ENCODE peak calls at places on chromosomes 13 and 19, in seven cellular contexts. S is cardiac fibroblast, R is mucosa of descending colon, U is PC-3, E is psoas muscle, M is NB4, L is DND-41. J is an unnamed sample.
A peak's percentile ranks its signal among the peaks of the same experiment; 100 is the strongest.

GRCh38 chr13:96089749-96090239 is at the start of gene HS6ST3:
- DNase-seq in U (peak; percentile 16), M (peak; percentile 4), S (peak; percentile 7), L (no peak), R (peak; percentile 28), E (peak; percentile 57), J (no peak)

GRCh38 chr13:57595775-57596174 is 35.8 kb upstream of the PCDH17 start:
- DNase-seq in R (no peak), M (no peak), S (no peak), U (no peak), E (no peak), L (no peak), J (no peak)

GRCh38 chr13:33971305-33971819 is 153.4 kb downstream of the RFC3 start:
- DNase-seq in S (no peak), M (no peak), R (no peak), E (no peak), U (peak; percentile 13), L (no peak), J (no peak)

GRCh38 chr13:44668707-44669106 is 92.6 kb upstream of the TSC22D1 start:
- DNase-seq in U (peak; percentile 55), L (no peak), E (no peak), R (no peak), S (no peak), M (no peak), J (no peak)

GRCh38 chr19:50772408-50773311 is 2.4 kb downstream of the GPR32 start:
- DNase-seq in U (peak; percentile 39), R (no peak), E (no peak), S (peak; percentile 20), M (peak; percentile 45), L (no peak), J (no peak)

GRCh38 chr13:57629821-57630235 is 1.7 kb upstream of the PCDH17 start:
- DNase-seq in R (peak; percentile 49), S (peak; percentile 68), U (peak; percentile 23), E (peak; percentile 82), M (no peak), L (no peak), J (peak; percentile 27)

GRCh38 chr19:1648926-1649541 is 3.4 kb downstream of the TCF3 start:
- DNase-seq in R (peak; percentile 28), E (no peak), L (no peak), M (no peak), S (no peak), U (no peak), J (peak; percentile 47)

GRCh38 chr13:69109891-69110525 is 997.6 kb upstream of the ATXN8OS start:
- DNase-seq in U (no peak), E (no peak), S (no peak), R (no peak), M (no peak), L (no peak), J (no peak)

GRCh38 chr19:19040417-19040816 is 7.0 kb downstream of the ARMC6 start:
- DNase-seq in U (peak; percentile 63), S (peak; percentile 97), M (no peak), L (no peak), R (no peak), E (peak; percentile 78), J (no peak)

GRCh38 chr13:41458187-41458938 is 1.0 kb downstream of the RGCC start:
- DNase-seq in U (peak; percentile 15), M (peak; percentile 53), L (no peak), R (peak; percentile 62), S (no peak), E (peak; percentile 59), J (peak; percentile 77)

GRCh38 chr19:58330458-58330857 is 3.7 kb downstream of the ZSCAN22 start:
- DNase-seq in M (no peak), S (peak; percentile 70), R (no peak), L (no peak), E (no peak), U (peak; percentile 88), J (no peak)

GRCh38 chr19:45168767-45169351 is 8.1 kb upstream of the NKPD1 start:
- DNase-seq in R (no peak), U (no peak), E (no peak), L (no peak), S (no peak), M (no peak), J (no peak)

GRCh38 chr13:20136781-20137703 is 23.8 kb downstream of the GJA3 start:
- DNase-seq in U (no peak), R (peak; percentile 80), E (no peak), L (no peak), S (no peak), M (peak; percentile 61), J (peak; percentile 62)

GRCh38 chr19:46717716-46718143 is 816 bp upstream of the PRKD2 start:
- DNase-seq in L (no peak), S (no peak), U (no peak), R (no peak), M (peak; percentile 76), E (no peak), J (peak; percentile 45)

GRCh38 chr19:4539169-4539696 is 603 bp downstream of the LRG1 start:
- DNase-seq in U (no peak), E (no peak), S (no peak), L (no peak), M (no peak), R (no peak), J (no peak)

GRCh38 chr19:4536798-4537197 is 1.8 kb upstream of the PLIN5 start:
- DNase-seq in S (no peak), R (no peak), M (no peak), E (no peak), L (no peak), U (peak; percentile 55), J (no peak)

GRCh38 chr19:4539697-4540581 is at the start of gene LRG1:
- DNase-seq in R (peak; percentile 85), L (no peak), M (peak; percentile 76), E (no peak), S (peak; percentile 92), U (no peak), J (peak; percentile 45)

GRCh38 chr19:4537953-4538600 is 1.8 kb downstream of the LRG1 start:
- DNase-seq in S (no peak), U (no peak), R (no peak), L (no peak), M (no peak), E (peak; percentile 69), J (no peak)

GRCh38 chr19:4538601-4538954 is 1.3 kb downstream of the LRG1 start:
- DNase-seq in U (no peak), L (no peak), R (no peak), S (no peak), E (no peak), M (no peak), J (no peak)
- TF ChIP-seq CTCF in U (no peak), L (no peak), R (no peak), S (no peak), E (no peak), M (no peak), J (no peak)

DNA sequence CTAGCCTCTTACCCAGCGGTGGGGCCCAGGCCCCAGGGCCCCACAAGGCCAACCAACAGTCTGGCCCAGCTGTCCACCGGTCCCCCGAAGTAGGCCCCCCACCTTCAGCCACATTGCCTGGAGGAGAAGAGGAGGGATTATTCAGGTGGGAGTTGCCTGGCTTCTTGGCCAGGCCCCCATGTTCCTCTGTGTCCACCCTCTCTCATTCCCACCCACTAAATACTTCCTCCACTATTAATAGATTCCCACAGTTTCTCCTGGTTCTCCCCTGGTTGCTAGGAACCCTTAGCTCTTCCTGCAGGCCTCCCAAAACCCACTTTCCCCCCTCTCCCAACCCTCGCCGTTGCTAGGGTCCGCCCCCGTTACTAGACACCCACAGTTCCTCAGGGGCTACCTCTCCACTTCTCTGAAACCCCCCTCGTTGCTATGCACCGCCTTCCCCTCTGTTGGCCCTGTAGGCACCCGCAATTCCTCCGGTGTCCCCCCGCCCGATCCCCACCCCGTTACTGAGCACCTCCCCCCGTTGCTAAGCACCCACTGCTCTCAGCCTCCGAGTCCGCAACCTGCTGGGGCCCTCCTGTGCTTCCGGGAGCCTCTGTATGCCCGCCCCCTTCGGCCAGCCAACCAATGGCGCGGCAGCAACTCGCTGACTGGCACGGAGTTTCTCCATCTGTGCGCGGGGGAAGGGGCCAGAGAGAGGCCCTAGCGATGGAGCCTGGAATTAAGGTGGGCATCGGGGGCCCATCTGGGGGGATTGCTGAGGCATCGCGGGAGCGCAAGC is 2.0 kb downstream of the COQ8B start:
- DNase-seq in R (peak; percentile 97), U (peak; percentile 84), E (peak; percentile 96), S (peak; percentile 97), M (peak; percentile 84), L (peak; percentile 96), J (peak; percentile 96)
- TF ChIP-seq CTCF in R (no peak), U (no peak), E (no peak), S (no peak), M (no peak), L (peak; percentile 21), J (no peak)

GRCh38 chr13:60226507-60226906 is 62.8 kb upstream of the DIAPH3 start:
- DNase-seq in S (peak; percentile 53), E (no peak), M (peak; percentile 36), L (no peak), R (peak; percentile 28), U (peak; percentile 30), J (peak; percentile 15)
- TF ChIP-seq CTCF in S (peak; percentile 56), E (no peak), M (peak; percentile 20), L (no peak), R (no peak), U (peak; percentile 53), J (no peak)

DNA sequence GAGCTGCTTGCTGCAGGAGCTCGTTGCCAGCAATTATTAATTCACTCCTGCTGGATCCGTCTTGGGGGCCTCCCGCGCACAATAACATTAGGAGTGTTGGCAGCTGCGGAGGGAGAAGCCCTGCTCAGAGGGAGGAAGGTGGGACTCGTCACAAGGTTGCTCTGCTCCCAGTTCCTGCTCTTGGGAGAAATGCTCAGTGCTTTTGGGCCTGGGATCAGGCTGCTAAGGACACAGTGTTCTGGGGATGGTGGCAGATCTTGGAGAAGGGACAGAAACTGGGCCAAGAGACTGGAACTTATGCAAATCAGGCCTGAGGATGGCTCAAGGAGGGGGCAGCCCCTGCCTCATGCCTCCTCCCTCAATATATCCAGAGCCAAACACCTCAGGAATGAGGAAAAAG is 78.9 kb upstream of the OLFM4 start:
- DNase-seq in R (no peak), E (peak; percentile 52), U (no peak), S (no peak), M (no peak), L (no peak), J (no peak)
- TF ChIP-seq CTCF in R (no peak), E (no peak), U (no peak), S (no peak), M (no peak), L (no peak), J (no peak)